ENCODE peak calls at places on chromosome 5, in four cellular contexts. V is GM12878, Q is H1, T is HCT116. E is an unnamed sample.

GRCh38 chr5:72531496-72532190 is 24.4 kb upstream of the ZNF366 start:
- DNase-seq in Q (no peak), T (no peak), V (no peak), E (no peak)

GRCh38 chr5:176429972-176430371 is 13.6 kb upstream of the CLTB start:
- DNase-seq in Q (no peak), T (no peak), V (no peak), E (peak)

GRCh38 chr5:173592050-173592669 is 24.3 kb downstream of the BOD1 start:
- DNase-seq in Q (no peak), V (no peak), T (peak), E (peak)

GRCh38 chr5:107567901-107568671 is 102.7 kb downstream of the EFNA5 start:
- DNase-seq in V (peak), T (no peak), Q (no peak), E (no peak)

GRCh38 chr5:35803221-35803651 is 53.5 kb upstream of the IL7R start:
- DNase-seq in Q (no peak), V (no peak), T (no peak), E (no peak)

GRCh38 chr5:35456506-35456905 is 161.2 kb upstream of the SPEF2 start:
- DNase-seq in T (no peak), Q (no peak), V (no peak), E (no peak)

GRCh38 chr5:163914911-163915310 is 409.5 kb downstream of the MAT2B start:
- DNase-seq in T (no peak), Q (no peak), V (peak), E (no peak)

GRCh38 chr5:152642880-152643279 is 237.8 kb upstream of the NMUR2 start:
- DNase-seq in V (no peak), Q (no peak), T (no peak), E (no peak)

GRCh38 chr5:141941307-141941706 is 16.7 kb downstream of the PCDH12 start:
- DNase-seq in V (no peak), Q (no peak), T (no peak), E (no peak)

GRCh38 chr5:71865665-71866320 is 146.7 kb downstream of the CARTPT start:
- DNase-seq in V (no peak), T (no peak), Q (no peak), E (no peak)

GRCh38 chr5:141412853-141413539 is at the start of gene PCDHGA10:
- DNase-seq in V (peak), T (peak), Q (no peak), E (peak)

GRCh38 chr5:129963359-129963758 is 59.1 kb downstream of the CHSY3 start:
- DNase-seq in T (no peak), V (no peak), Q (no peak), E (no peak)

GRCh38 chr5:177473461-177473991 is at the start of gene DBN1:
- DNase-seq in T (no peak), Q (no peak), V (no peak), E (peak)

GRCh38 chr5:177982072-177982727 is 13.8 kb downstream of the PROP1 start:
- DNase-seq in Q (peak), V (no peak), T (peak), E (peak)

GRCh38 chr5:40321514-40321913 is 358.2 kb upstream of the PTGER4 start:
- DNase-seq in Q (no peak), T (no peak), V (no peak), E (no peak)

GRCh38 chr5:976849-977751 is 31.5 kb upstream of the NKD2 start:
- DNase-seq in Q (no peak), T (no peak), V (no peak), E (no peak)

GRCh38 chr5:34517249-34517648 is 138.9 kb upstream of the RAI14 start:
- DNase-seq in T (no peak), Q (no peak), V (no peak), E (no peak)

GRCh38 chr5:14147210-14147609 is 4.1 kb downstream of the TRIO start:
- DNase-seq in V (no peak), Q (no peak), T (no peak), E (no peak)

GRCh38 chr5:157607371-157608161 is 32.0 kb upstream of the ADAM19 start:
- DNase-seq in V (no peak), Q (no peak), T (peak), E (peak)

GRCh38 chr5:44646016-44646415 is 162.7 kb upstream of the MRPS30 start:
- DNase-seq in T (no peak), Q (no peak), V (no peak), E (no peak)

GRCh38 chr5:113452941-113453340 is 18.2 kb upstream of the TSSK1B start:
- DNase-seq in Q (no peak), T (no peak), V (no peak), E (no peak)

GRCh38 chr5:50667079-50667652 is 729 bp downstream of the PARP8 start:
- DNase-seq in V (no peak), T (no peak), Q (no peak), E (no peak)

GRCh38 chr5:180648658-180649296 is 623 bp downstream of the FLT4 start:
- DNase-seq in T (no peak), Q (no peak), V (no peak), E (peak)

GRCh38 chr5:131532016-131532640 is 102.9 kb downstream of the RAPGEF6 start:
- DNase-seq in T (no peak), Q (no peak), V (no peak), E (no peak)

GRCh38 chr5:540215-541147 is 16.2 kb upstream of the SLC9A3 start:
- DNase-seq in T (no peak), Q (no peak), V (no peak), E (no peak)

GRCh38 chr5:178232124-178232919 is at the start of gene PHYKPL:
- DNase-seq in Q (no peak), T (peak), V (no peak), E (peak)

GRCh38 chr5:107282061-107282460 is 388.7 kb downstream of the EFNA5 start:
- DNase-seq in Q (no peak), V (no peak), T (no peak), E (no peak)

GRCh38 chr5:91556-92263 is at the start of gene PLEKHG4B:
- DNase-seq in T (no peak), V (no peak), Q (peak), E (no peak)

GRCh38 chr5:9265391-9266287 is 280.2 kb downstream of the SEMA5A start:
- DNase-seq in V (no peak), Q (peak), T (no peak), E (no peak)

GRCh38 chr5:112174959-112175594 is 244.0 kb downstream of the EPB41L4A start:
- DNase-seq in T (peak), V (no peak), Q (no peak), E (peak)

GRCh38 chr5:134127988-134128647 is 13.6 kb downstream of the TCF7 start:
- DNase-seq in Q (no peak), V (no peak), T (no peak), E (no peak)

GRCh38 chr5:109682383-109682782 is 7.3 kb upstream of the MAN2A1 start:
- DNase-seq in V (no peak), T (no peak), Q (no peak), E (no peak)

GRCh38 chr5:139856694-139857093 is 61.1 kb downstream of the PSD2 start:
- DNase-seq in T (no peak), V (no peak), Q (no peak), E (no peak)

GRCh38 chr5:10219068-10219467 is 30.6 kb downstream of the ATPSCKMT start:
- DNase-seq in V (no peak), Q (no peak), T (no peak), E (no peak)

GRCh38 chr5:51958473-51958872 is 575.2 kb downstream of the ISL1 start:
- DNase-seq in Q (no peak), V (no peak), T (no peak), E (no peak)
- TF ChIP-seq EGR1 in Q (no peak), V (no peak), T (no peak), E (no peak)

DNA sequence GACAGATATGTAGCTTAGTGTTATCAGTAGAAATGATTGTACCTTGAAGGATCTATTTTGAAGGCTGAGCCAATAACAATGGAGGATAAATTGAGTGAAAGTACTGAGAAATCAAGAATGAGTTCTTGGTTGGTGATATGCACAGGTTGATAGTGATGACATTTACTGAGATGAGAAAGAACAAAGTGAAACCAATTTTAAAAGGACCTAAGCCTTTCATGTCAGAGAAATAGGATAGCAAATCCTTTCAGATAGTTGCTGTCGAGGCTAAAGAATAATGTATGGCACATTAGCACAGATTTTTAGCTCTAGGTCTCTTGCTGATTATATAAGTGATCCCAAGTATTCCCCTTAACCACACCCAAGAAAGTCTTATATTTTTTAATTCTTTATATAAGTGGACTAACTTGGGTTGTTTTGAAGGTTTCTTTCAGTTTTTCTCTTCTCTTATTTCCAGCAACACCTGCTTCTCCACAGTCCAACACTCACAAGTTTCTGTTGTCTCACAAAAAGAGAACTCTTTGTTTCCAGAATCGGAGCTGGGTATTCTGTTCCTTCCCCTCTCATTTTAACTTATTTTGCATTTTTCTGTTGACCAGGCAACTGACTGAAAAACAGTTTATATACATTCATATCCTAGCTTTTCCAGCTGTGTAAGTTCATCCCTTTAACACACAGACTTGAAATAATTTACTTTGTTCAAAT is 286.9 kb upstream of the ATP10B start:
- DNase-seq in V (no peak), Q (no peak), T (no peak), E (no peak)
- TF ChIP-seq EGR1 in V (no peak), Q (no peak), T (no peak), E (no peak)

GRCh38 chr5:56696900-56697299 is 118.4 kb upstream of the MAP3K1 start:
- DNase-seq in V (no peak), T (no peak), Q (no peak), E (no peak)

GRCh38 chr5:56698463-56699381 is 116.6 kb upstream of the MAP3K1 start:
- DNase-seq in T (no peak), V (no peak), Q (no peak), E (no peak)

GRCh38 chr5:56703962-56704361 is 111.4 kb upstream of the MAP3K1 start:
- DNase-seq in T (no peak), V (no peak), Q (no peak), E (no peak)

GRCh38 chr5:56700711-56701110 is 114.6 kb upstream of the MAP3K1 start:
- DNase-seq in V (no peak), T (no peak), Q (no peak), E (no peak)

DNA sequence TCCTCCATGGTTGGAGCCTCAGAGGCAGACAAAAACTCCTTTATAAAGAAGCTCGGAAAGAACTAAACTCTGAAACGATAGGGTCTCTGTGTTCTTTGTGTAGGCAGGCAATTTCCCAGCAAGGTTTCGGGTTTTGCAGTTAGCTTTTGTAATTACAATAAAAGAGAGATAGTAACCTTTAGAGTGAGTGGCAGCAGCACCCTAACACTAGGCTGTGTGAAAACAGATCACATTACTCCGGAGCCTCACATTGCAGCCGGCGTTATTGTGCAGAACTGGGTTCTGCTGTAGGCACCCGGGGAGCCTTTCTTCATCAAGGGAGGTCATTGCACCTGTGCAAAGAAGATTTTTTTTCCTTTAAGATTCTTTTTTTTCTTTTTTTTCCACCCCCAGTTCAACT is 115.8 kb upstream of the MAP3K1 start:
- DNase-seq in Q (no peak), T (no peak), V (no peak), E (no peak)
- TF ChIP-seq EGR1 in Q (no peak), T (no peak), V (no peak), E (no peak)

DNA sequence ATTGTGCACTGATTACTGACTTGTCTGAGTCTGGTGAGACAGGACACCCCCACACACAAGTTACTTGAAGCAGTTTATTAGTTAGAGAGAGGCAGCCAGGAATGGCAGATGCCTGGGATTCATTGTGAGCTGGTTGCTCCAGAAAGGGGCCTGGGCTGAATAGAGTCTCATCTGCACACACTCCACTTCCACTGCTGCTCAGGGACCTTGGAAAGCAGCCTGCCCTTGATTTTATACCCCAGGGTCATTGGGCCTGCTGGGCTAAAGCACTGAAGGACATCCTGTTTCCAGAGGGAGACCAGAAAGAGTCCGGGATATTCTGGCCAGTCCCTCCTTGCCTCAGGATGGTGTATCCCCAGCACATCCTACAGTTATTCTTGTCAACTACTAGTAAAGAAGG is 47.5 kb downstream of the FBXL7 start:
- DNase-seq in V (no peak), Q (no peak), T (no peak), E (no peak)
- TF ChIP-seq EGR1 in V (no peak), Q (no peak), T (no peak), E (no peak)

DNA sequence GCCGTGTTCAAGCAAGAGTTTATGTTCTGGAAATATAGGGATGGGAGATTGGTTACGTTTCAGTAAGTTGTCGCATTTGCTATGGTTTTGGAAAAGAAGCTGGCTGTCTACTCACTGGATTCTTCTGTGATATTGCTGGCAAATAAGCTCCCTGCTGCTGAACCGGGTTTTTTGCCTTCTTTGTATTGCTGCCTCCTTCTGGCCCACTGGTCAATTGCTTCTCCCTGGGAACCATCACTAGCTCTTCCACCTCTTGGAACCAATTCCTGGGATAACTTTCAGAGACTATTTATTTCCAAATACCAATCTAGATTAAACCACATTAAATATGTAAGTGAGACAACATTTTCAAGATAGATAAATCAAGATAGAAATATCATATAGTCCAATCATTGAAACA is 43.0 kb downstream of the NUDT12 start:
- DNase-seq in T (no peak), V (no peak), Q (no peak), E (no peak)
- TF ChIP-seq EGR1 in T (no peak), V (no peak), Q (no peak), E (no peak)

GRCh38 chr5:16810503-16810854 is 125.6 kb downstream of the MYO10 start:
- DNase-seq in V (no peak), Q (no peak), T (no peak), E (no peak)

GRCh38 chr5:16808936-16809815 is 126.9 kb downstream of the MYO10 start:
- DNase-seq in T (no peak), Q (no peak), V (no peak), E (no peak)

GRCh38 chr5:16807475-16807874 is 128.6 kb downstream of the MYO10 start:
- DNase-seq in V (no peak), Q (no peak), T (no peak), E (no peak)

GRCh38 chr5:16808021-16808420 is 128.1 kb downstream of the MYO10 start:
- DNase-seq in T (no peak), V (no peak), Q (no peak), E (no peak)

DNA sequence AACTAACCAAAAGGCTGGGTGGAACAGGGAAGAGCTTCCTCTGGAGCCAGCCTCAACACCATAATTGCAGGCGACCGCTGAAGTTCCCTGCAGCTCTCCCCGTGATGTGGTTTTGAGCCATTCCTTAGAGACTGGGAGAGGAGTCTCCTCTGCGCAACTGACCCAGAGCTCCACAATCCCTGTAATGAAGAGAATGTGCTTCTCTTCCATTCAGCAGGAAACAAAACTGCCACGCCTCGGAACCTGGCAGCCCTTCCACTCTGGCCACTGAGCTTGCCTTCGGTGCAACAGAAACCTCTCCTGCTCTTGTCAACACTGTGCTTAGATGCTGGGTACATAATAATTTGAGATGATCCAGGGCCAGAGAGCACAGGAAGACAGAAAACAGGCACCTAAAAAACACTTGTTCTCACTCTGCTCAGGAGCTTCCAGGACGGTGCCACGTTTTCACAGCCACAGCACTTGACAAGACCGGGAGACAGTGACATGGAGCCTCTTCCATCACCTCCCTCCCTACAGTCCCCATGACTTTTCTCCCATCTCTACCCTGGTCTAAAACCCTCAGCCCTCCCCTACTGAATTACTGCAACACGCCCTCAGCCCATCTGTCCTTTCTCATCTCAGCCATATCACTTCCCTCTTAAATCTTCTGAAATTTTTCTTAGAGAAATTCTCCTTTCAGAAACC is 126.1 kb downstream of the MYO10 start:
- DNase-seq in T (no peak), V (no peak), Q (no peak), E (no peak)
- TF ChIP-seq EGR1 in T (no peak), V (no peak), Q (no peak), E (no peak)

DNA sequence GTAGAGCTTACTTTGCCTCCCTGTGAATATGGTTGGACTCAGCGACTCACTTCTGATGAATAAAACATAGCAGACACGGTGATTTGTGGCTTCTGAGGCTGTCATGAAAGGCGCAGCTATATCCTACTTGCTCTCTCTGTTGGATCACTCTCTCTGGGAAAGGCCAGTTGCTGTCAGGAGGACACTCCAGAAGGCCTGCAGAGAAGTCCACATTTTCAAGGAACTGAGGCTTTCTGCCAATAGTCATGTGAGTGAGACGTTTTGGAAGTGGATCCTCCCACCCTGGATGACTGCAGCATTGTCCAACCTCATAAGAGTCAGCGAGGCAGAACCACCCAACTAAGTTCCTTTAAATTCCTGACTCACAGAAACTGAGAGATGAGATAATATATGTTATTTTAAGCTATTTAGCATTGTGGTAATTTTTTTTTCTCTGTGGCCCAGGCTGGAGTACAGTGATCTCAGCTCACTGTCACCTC is 156.0 kb upstream of the MAST4 start:
- DNase-seq in Q (no peak), T (no peak), V (no peak), E (no peak)
- TF ChIP-seq EGR1 in Q (no peak), T (no peak), V (no peak), E (no peak)

DNA sequence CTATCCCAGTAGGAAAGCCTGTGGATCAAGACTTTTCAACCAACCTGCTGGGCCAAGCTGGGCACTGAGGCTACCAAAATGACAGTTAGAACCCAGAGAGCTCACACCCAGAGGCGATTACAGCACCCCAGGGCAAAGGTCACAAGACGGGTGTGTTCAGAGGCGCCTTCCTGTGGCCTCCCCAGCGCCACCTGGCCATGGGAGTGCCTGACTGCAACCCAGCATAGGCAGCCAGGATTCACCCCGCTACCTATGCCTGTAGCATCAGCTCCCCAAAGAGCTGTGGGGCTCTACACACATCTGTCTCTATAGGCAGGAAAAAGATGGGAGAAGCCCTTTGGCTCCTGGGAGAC is 33.5 kb downstream of the PDGFRB start:
- DNase-seq in V (no peak), T (no peak), Q (no peak), E (peak)
- TF ChIP-seq EGR1 in V (no peak), T (no peak), Q (no peak), E (no peak)

E was measured in K562.